ENCODE peak calls at places on chromosome 22, in four cellular contexts. R, W, X and Z are unnamed samples.
A peak's percentile ranks its signal among the peaks of the same experiment; 100 is the strongest.

GRCh38 chr22:37560682-37561208 is 465 bp downstream of the CDC42EP1 start:
- DNase-seq in X (no peak), R (peak; percentile 66), W (no peak), Z (peak; percentile 81)

GRCh38 chr22:48575567-48576332 is 1251.9 kb downstream of the BRD1 start:
- DNase-seq in R (no peak), W (no peak), X (no peak), Z (no peak)

GRCh38 chr22:28951969-28952521 is 68.7 kb downstream of the ZNRF3 start:
- DNase-seq in X (no peak), R (peak; percentile 25), W (no peak), Z (no peak)

GRCh38 chr22:50545522-50546325 is at the start of gene KLHDC7B:
- DNase-seq in R (peak; percentile 55), W (no peak), X (no peak), Z (no peak)

GRCh38 chr22:40116496-40117200 is 61.1 kb upstream of the TNRC6B start:
- DNase-seq in W (no peak), R (no peak), X (no peak), Z (no peak)

GRCh38 chr22:45304971-45305370 is 4.8 kb upstream of the FAM118A start:
- DNase-seq in X (no peak), R (no peak), W (no peak), Z (no peak)

GRCh38 chr22:40410731-40411505 is 40.5 kb downstream of the SGSM3 start:
- DNase-seq in W (no peak), R (no peak), X (no peak), Z (no peak)

GRCh38 chr22:31122532-31123291 is at the start of gene INPP5J:
- DNase-seq in X (no peak), W (peak; percentile 69), R (no peak), Z (no peak)

GRCh38 chr22:45893516-45893915 is 83.4 kb downstream of the WNT7B start:
- DNase-seq in R (no peak), W (no peak), X (no peak), Z (no peak)